ENCODE peak calls at places on chromosomes 7 and 10, in six cellular contexts. W is suprapubic skin, I is uterus, O is NB4, J is body of pancreas, D is prostate gland. M is an unnamed sample.

GRCh38 chr7:94276046-94276445 is 118.6 kb upstream of the COL1A2 start:
- DNase-seq in I (no peak), W (no peak), O (no peak), D (no peak), J (no peak), M (no peak)

GRCh38 chr7:70354409-70355169 is 756.3 kb downstream of the AUTS2 start:
- DNase-seq in I (no peak), W (no peak), J (no peak), D (no peak), O (no peak), M (no peak)

GRCh38 chr10:96023168-96023567 is 20.2 kb upstream of the CCNJ start:
- DNase-seq in O (no peak), I (no peak), D (no peak), J (no peak), W (no peak), M (no peak)

GRCh38 chr7:55546826-55547225 is 25.5 kb downstream of the VOPP1 start:
- DNase-seq in D (peak), O (peak), W (no peak), I (peak), J (peak), M (no peak)

GRCh38 chr10:71511206-71511605 is 114.5 kb downstream of the CDH23 start:
- DNase-seq in I (no peak), D (no peak), W (no peak), J (no peak), O (no peak), M (no peak)

GRCh38 chr7:47796347-47796746 is 151.9 kb downstream of the PKD1L1 start:
- DNase-seq in D (no peak), W (no peak), I (no peak), O (no peak), J (no peak), M (no peak)

GRCh38 chr10:17375936-17376584 is 78.3 kb downstream of the ST8SIA6 start:
- DNase-seq in O (peak), I (no peak), D (no peak), W (no peak), J (no peak), M (no peak)

GRCh38 chr7:91915401-91916067 is 25.1 kb upstream of the AKAP9 start:
- DNase-seq in I (no peak), J (no peak), D (no peak), W (no peak), O (no peak), M (no peak)

GRCh38 chr10:62005687-62006086 is 104.2 kb downstream of the ARID5B start:
- DNase-seq in J (no peak), W (no peak), D (no peak), I (no peak), O (no peak), M (no peak)

GRCh38 chr10:1659221-1659791 is 78.0 kb downstream of the ADARB2 start:
- DNase-seq in J (no peak), I (no peak), W (no peak), O (no peak), D (no peak), M (no peak)

GRCh38 chr7:127473409-127473808 is 80.9 kb upstream of the ZNF800 start:
- DNase-seq in W (no peak), D (no peak), I (no peak), J (no peak), O (peak), M (no peak)

GRCh38 chr10:113788604-113789083 is 37.2 kb downstream of the PLEKHS1 start:
- DNase-seq in I (no peak), O (peak), J (peak), D (peak), W (no peak), M (no peak)

GRCh38 chr10:22379059-22379458 is 33.8 kb downstream of the SPAG6 start:
- DNase-seq in O (no peak), I (no peak), W (no peak), D (no peak), J (no peak), M (no peak)

GRCh38 chr10:73398024-73398423 is 15.8 kb downstream of the ANXA7 start:
- DNase-seq in I (no peak), J (no peak), O (no peak), W (no peak), D (no peak), M (no peak)

GRCh38 chr7:3089493-3089892 is 45.8 kb upstream of the CARD11 start:
- DNase-seq in J (no peak), O (peak), I (no peak), D (no peak), W (no peak), M (no peak)

GRCh38 chr7:28853150-28853549 is 105.0 kb downstream of the TRIL start:
- DNase-seq in I (no peak), O (peak), W (no peak), D (no peak), J (no peak), M (no peak)

GRCh38 chr7:105776986-105777910 is 99.2 kb downstream of the ATXN7L1 start:
- DNase-seq in W (no peak), D (no peak), J (no peak), I (no peak), O (no peak), M (no peak)

GRCh38 chr10:93749218-93749799 is 8.4 kb upstream of the LGI1 start:
- DNase-seq in I (no peak), D (no peak), W (no peak), O (no peak), J (no peak), M (no peak)
- H3K4me3 ChIP-seq in I (no peak), D (no peak), W (no peak), O (no peak), J (no peak), M (no peak)

DNA sequence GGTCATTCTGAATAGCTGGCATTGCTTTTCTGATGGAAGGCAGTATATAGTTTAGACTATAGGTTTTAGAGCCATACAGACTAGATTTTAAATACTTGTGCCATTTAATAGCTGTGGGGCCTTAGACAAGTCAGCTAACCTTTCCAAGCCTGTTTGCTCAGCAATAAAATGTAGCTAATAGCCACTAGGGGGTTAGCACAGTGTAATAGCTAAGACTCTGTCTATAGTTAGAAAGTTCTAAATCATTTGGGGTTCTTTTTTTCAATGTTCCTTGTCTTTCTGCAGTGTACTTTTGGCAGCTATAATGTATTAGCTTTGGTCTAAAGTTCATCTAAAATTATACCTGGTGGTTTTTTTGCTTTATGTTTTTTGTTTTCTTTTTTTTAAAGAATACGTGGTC is 7.5 kb upstream of the KIFBP start:
- DNase-seq in W (no peak), D (no peak), I (no peak), O (peak), J (no peak), M (no peak)
- TF ChIP-seq POLR2A in W (no peak), D (no peak), I (no peak), O (no peak), J (no peak), M (no peak)

DNA sequence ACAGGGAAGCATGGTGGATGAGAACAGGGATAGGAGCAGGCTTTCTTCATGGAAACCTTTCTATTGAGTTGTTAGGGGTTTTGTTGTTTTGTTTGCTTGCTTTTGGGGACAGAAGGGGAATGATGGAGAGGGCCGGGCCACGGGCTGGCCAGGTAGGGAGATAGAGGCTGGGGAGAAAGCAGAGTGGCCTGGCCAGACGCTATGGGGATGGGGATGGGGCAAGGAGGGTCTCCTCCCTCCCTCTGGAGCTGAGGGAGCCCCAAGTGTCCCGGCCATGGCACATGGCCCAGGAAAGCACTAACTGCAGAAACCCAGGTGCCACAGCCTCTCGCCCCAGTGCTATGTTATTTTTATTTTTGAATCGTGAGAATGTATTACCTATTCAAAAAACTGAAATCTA is 10.0 kb downstream of the AOC1 start:
- DNase-seq in I (no peak), W (no peak), D (peak), J (no peak), O (no peak), M (no peak)
- H3K4me3 ChIP-seq in I (no peak), W (no peak), D (no peak), J (no peak), O (no peak), M (no peak)

GRCh38 chr10:100482181-100482833 is 19.5 kb downstream of the WNT8B start:
- DNase-seq in I (peak), O (peak), J (peak), W (peak), D (peak), M (no peak)

GRCh38 chr10:100479059-100479458 is 16.2 kb downstream of the WNT8B start:
- DNase-seq in W (no peak), D (no peak), I (no peak), J (no peak), O (no peak), M (no peak)

GRCh38 chr10:100477970-100478369 is 15.2 kb downstream of the WNT8B start:
- DNase-seq in O (no peak), I (no peak), W (no peak), D (no peak), J (no peak), M (no peak)

GRCh38 chr10:100481462-100482081 is 18.8 kb downstream of the WNT8B start:
- DNase-seq in W (peak), I (peak), O (peak), D (peak), J (peak), M (peak)

GRCh38 chr10:100480002-100480401 is 17.2 kb downstream of the WNT8B start:
- DNase-seq in J (no peak), O (no peak), D (no peak), I (no peak), W (no peak), M (no peak)
- TF ChIP-seq POLR2A in J (no peak), O (no peak), D (no peak), I (no peak), W (no peak), M (no peak)

DNA sequence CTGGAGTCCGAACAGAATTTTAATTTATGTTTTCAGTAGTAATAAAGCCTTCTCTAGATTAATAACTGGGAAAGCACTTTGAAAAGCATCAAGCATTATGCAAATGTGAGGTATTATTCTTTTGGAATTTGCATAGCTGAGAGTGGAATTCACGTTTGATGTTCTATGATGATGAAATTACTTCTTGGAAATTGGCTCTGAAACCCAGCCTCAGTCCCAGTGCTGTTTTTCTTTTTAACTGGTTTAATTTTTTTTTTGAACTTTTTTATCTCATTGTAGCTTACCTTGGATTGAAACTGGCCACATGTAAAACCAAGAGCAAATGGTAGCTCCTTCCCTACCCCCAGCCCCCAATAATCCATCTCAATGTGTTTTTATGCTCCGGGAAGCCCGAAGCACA is 1.2 kb downstream of the TBXAS1 start:
- DNase-seq in O (no peak), J (no peak), I (no peak), D (no peak), W (no peak), M (no peak)
- H3K4me3 ChIP-seq in O (peak), J (no peak), I (no peak), D (peak), W (peak), M (peak)

GRCh38 chr7:74466196-74466813 is 12.6 kb downstream of the GTF2IRD1 start:
- DNase-seq in W (no peak), I (no peak), O (no peak), J (peak), D (peak), M (no peak)

GRCh38 chr7:74467876-74468275 is 14.2 kb downstream of the GTF2IRD1 start:
- DNase-seq in J (no peak), W (no peak), O (no peak), I (no peak), D (no peak), M (no peak)

GRCh38 chr7:74461970-74462706 is 8.4 kb downstream of the GTF2IRD1 start:
- DNase-seq in I (no peak), O (no peak), W (no peak), J (no peak), D (no peak), M (no peak)

GRCh38 chr7:74464931-74465906 is 11.5 kb downstream of the GTF2IRD1 start:
- DNase-seq in W (no peak), D (peak), J (peak), I (no peak), O (no peak), M (no peak)

DNA sequence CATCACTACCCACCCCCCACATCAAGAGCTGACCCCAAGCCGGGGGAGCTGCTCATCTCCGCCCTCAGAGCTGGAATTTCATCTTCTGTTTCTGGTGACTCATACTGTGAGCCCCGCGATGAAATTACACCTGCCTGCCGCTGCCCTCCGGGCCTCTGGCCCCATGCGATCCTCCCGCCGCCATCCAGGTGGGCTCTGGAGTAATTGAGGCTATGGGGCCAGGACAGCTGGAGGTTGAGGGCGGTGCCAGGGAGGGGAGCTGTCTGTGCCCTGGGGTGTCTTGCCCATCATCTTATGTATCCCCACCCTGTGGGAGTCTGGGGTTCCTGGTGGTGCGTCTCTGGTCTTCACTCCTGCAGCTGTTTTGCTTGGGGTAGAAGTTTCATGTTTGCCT is 9.0 kb downstream of the GTF2IRD1 start:
- DNase-seq in I (no peak), D (no peak), J (no peak), O (no peak), W (no peak), M (no peak)
- TF ChIP-seq POLR2A in I (no peak), D (no peak), J (no peak), O (no peak), W (no peak), M (no peak)

GRCh38 chr7:30912986-30913671 is 1.5 kb downstream of the AQP1 start:
- DNase-seq in D (no peak), J (peak), W (no peak), I (no peak), O (no peak), M (no peak)

GRCh38 chr7:30916255-30916654 is 4.6 kb downstream of the AQP1 start:
- DNase-seq in W (no peak), O (no peak), I (no peak), D (no peak), J (no peak), M (no peak)

GRCh38 chr7:30915751-30916150 is 4.1 kb downstream of the AQP1 start:
- DNase-seq in W (no peak), J (no peak), I (no peak), D (no peak), O (no peak), M (no peak)

GRCh38 chr7:30913821-30914515 is 2.3 kb downstream of the AQP1 start:
- DNase-seq in O (no peak), D (no peak), J (no peak), W (no peak), I (no peak), M (no peak)

GRCh38 chr7:30914611-30915601 is 3.3 kb downstream of the AQP1 start:
- DNase-seq in J (peak), I (no peak), O (peak), W (no peak), D (no peak), M (no peak)
- H3K4me3 ChIP-seq in J (no peak), I (no peak), O (no peak), W (peak), D (no peak), M (peak)

DNA sequence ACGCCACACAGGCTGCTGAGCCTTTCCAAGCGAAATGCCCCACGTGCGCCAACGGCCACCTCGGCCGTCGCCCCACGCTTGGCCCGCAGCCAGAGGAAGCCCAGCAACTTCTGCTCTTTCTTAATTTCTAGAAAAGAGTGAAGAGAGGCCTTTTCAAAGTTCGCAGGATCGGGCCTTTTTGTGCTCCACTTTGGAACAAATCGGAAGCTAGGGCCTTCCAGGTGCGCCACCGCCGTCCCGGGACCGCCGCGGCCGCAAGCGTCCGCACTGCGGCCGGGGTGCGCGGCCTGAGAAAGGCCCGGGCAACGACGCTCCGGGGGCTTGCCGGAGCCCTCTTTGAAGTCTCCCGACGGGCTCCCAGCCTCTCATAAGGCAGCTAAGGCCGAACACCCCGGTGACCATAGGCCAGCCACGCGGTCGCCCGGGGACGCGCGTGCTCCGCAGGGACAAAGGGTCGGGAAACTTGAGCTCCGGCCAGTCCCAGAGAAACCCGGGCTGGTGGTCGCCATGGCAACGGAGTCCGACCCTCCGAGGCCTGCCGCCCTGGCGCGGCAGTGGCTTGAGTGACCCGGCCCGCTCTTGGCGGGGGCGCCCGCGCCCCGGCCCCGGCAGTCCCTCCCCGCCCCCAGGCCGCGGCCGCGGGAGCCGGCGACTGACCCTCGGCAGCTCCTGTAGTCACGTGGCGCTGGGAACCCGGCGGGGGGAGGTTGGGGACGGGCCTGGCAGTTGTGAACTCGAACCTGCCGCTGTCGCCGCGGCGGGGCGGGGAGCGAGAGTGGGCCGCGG is at the start of gene REPIN1:
- DNase-seq in W (peak), J (peak), D (peak), O (peak), I (peak), M (peak)
- TF ChIP-seq POLR2A in W (no peak), J (peak), D (peak), O (peak), I (peak), M (no peak)

GRCh38 chr10:123132576-123133477 is 2.9 kb upstream of the HMX3 start:
- DNase-seq in O (peak), W (peak), J (peak), I (peak), D (peak), M (peak)
- H3K4me3 ChIP-seq in O (peak), W (peak), J (no peak), I (no peak), D (no peak), M (peak)